ENCODE peak calls at places on chromosomes 2 and 18, in five cellular contexts. O is ovary, G is lower leg skin, E is pancreas, D is uterus. B is an unnamed sample.

GRCh38 chr2:223420048-223420447 is 182.1 kb downstream of the SCG2 start:
- DNase-seq in O (no peak), G (no peak), E (no peak), D (no peak), B (no peak)

GRCh38 chr2:201984800-201985525 is 48.7 kb upstream of the FZD7 start:
- DNase-seq in O (peak; percentile 12), G (peak; percentile 88), E (peak; percentile 23), D (no peak), B (no peak)

GRCh38 chr2:229408356-229408755 is 137.3 kb upstream of the PID1 start:
- DNase-seq in O (peak; percentile 51), G (no peak), E (no peak), D (peak; percentile 60), B (no peak)

GRCh38 chr2:10665833-10666232 is 23.9 kb downstream of the NOL10 start:
- DNase-seq in O (no peak), G (no peak), E (no peak), D (no peak), B (no peak)

GRCh38 chr2:8555543-8555942 is 126.3 kb upstream of the ID2 start:
- DNase-seq in O (no peak), G (no peak), E (no peak), D (no peak), B (no peak)

GRCh38 chr2:128439231-128440086 is 120.8 kb upstream of the HS6ST1 start:
- DNase-seq in O (peak; percentile 6), G (peak; percentile 74), E (peak; percentile 14), D (no peak), B (peak; percentile 58)

GRCh38 chr2:223880779-223881178 is 43.4 kb upstream of the AP1S3 start:
- DNase-seq in O (no peak), G (no peak), E (no peak), D (no peak), B (no peak)

GRCh38 chr18:10142496-10143160 is 228.8 kb downstream of the VAPA start:
- DNase-seq in O (peak; percentile 29), G (peak; percentile 78), E (no peak), D (no peak), B (peak; percentile 47)

GRCh38 chr18:31098878-31099277 is 3.3 kb downstream of the DSC2 start:
- DNase-seq in O (no peak), G (no peak), E (no peak), D (no peak), B (no peak)

GRCh38 chr2:133726906-133727305 is 158.6 kb upstream of the NCKAP5 start:
- DNase-seq in O (no peak), G (no peak), E (no peak), D (no peak), B (no peak)

GRCh38 chr18:48667276-48668254 is 128.7 kb downstream of the CTIF start:
- DNase-seq in O (no peak), G (peak; percentile 76), E (no peak), D (no peak), B (no peak)

GRCh38 chr2:100706249-100706648 is 113.7 kb upstream of the NPAS2 start:
- DNase-seq in O (no peak), G (no peak), E (no peak), D (no peak), B (no peak)

GRCh38 chr2:178419123-178419522 is 31.9 kb downstream of the PRKRA start:
- DNase-seq in O (no peak), G (no peak), E (no peak), D (no peak), B (no peak)

GRCh38 chr2:58042486-58042970 is 4.1 kb upstream of the VRK2 start:
- DNase-seq in O (no peak), G (no peak), E (no peak), D (no peak), B (no peak)

GRCh38 chr2:58035352-58035751 is 11.3 kb upstream of the VRK2 start:
- DNase-seq in O (no peak), G (no peak), E (no peak), D (no peak), B (no peak)

GRCh38 chr2:58033530-58033929 is 13.1 kb upstream of the VRK2 start:
- DNase-seq in O (no peak), G (no peak), E (no peak), D (no peak), B (no peak)

GRCh38 chr2:58044145-58044544 is 2.5 kb upstream of the VRK2 start:
- DNase-seq in O (no peak), G (no peak), E (no peak), D (no peak), B (no peak)

GRCh38 chr2:58039170-58039611 is 7.4 kb upstream of the VRK2 start:
- DNase-seq in O (no peak), G (no peak), E (no peak), D (no peak), B (no peak)
- H3K4me3 ChIP-seq in O (no peak overlapping the region), G (no peak overlapping the region), E (no peak overlapping the region), D (no peak overlapping the region), B (no peak overlapping the region)

GRCh38 chr18:62586148-62586774 is 63.4 kb downstream of the ZCCHC2 start:
- DNase-seq in O (peak; percentile 46), G (no peak), E (peak; percentile 36), D (peak; percentile 64), B (peak; percentile 75)
- H3K4me3 ChIP-seq in O (no peak overlapping the region), G (no peak overlapping the region), E (no peak overlapping the region), D (no peak overlapping the region), B (no peak overlapping the region)

GRCh38 chr18:44342946-44343345 is 337.7 kb upstream of the SETBP1 start:
- DNase-seq in O (no peak), G (no peak), E (no peak), D (no peak), B (no peak)

GRCh38 chr18:44343570-44343969 is 337.1 kb upstream of the SETBP1 start:
- DNase-seq in O (no peak), G (no peak), E (no peak), D (no peak), B (no peak)

GRCh38 chr18:44341759-44342158 is 338.9 kb upstream of the SETBP1 start:
- DNase-seq in O (no peak), G (no peak), E (no peak), D (no peak), B (no peak)

GRCh38 chr18:44342167-44342566 is 338.5 kb upstream of the SETBP1 start:
- DNase-seq in O (no peak), G (no peak), E (no peak), D (no peak), B (no peak)
- H3K4me3 ChIP-seq in O (no peak overlapping the region), G (no peak overlapping the region), E (no peak overlapping the region), D (no peak overlapping the region), B (no peak overlapping the region)

GRCh38 chr18:2905802-2906521 is 59.2 kb downstream of the EMILIN2 start:
- DNase-seq in O (peak; percentile 83), G (peak; percentile 95), E (peak; percentile 46), D (peak; percentile 73), B (peak; percentile 90)
- H3K4me3 ChIP-seq in O (peak overlapping the region; percentile 66), G (peak overlapping the region; percentile 51), E (peak overlapping the region; percentile 57), D (peak overlapping the region; percentile 39), B (peak overlapping the region; percentile 61)

DNA sequence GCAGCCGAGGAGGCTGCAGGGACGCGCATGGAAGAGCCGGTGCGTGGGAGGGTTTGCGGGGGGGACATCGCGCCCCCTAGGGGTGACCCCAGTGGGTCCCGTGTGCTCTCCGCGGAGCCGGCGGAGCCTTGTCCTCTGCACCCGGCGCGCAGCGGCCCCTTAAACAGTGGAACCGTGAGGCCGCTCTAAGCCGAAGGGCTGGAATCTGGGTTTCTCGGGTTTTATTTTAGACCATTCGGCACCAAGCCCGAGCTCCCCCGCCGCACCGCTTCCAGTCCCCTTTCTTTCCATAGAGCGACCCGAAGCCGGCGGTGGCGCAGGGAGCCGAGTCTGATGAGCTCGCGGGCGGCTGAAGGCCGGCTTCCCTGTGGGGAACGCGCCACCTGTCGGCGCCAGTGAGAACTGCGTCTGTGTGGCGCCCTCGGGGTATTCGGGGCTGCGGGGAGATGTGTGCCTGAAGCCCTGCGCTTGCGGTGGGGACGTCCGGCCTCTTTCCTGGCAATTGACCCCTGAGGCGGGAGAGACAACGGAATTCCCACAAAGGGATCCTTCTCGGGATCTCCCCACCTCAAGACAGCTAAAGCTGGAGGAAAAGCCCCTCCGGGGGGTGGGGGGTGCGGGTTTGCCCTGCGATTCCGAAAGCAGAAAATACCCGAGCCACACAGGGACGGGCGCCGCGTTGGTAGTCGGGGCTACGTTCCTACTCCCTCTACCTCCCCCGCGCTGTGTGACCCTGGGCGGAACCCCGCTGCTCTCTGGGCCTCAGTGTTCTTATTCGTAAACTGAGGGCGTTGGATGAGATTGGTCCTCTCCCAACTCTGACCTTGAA is 8.2 kb upstream of the EN1 start:
- DNase-seq in O (peak; percentile 45), G (peak; percentile 97), E (peak; percentile 67), D (peak; percentile 72), B (peak; percentile 87)
- H3K4me3 ChIP-seq in O (peak overlapping the region; percentile 18), G (no peak overlapping the region), E (peak overlapping the region; percentile 30), D (no peak overlapping the region), B (no peak overlapping the region)

DNA sequence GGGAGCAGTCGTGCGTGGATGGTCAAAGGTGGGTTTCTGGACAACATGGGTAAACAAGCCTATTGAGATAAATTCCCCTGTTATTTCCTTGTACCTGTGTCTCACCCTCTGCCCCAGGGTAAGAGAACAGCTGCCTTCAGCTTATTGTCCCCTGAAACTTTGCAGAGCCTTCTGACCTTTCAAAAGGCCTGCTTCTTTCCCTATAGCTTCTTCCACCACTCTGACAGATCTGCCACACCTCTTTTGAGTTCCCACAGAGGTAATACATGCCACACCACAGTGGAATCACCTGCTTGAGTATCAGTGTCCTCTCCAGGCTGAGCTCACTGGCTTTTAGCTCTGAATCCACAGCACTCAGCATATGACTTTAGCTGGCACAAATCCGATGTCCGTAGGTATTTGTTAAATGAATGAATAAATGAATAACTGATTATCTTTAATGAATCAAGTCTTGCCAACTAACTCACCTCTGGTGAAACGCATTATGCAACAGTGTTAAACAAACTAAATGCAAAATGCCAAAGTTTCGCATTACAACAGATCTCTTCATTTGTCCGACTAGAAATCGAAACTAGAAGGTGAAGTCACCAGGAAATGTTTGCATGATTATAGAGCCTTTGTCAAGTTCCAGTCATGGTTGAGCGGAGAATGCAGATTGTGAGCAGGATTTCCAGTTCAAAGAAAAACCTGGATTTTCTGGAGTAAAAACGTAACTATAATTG is 16.3 kb downstream of the DYNAP start:
- DNase-seq in O (no peak), G (no peak), E (peak; percentile 31), D (no peak), B (no peak)
- H3K4me3 ChIP-seq in O (no peak overlapping the region), G (no peak overlapping the region), E (peak overlapping the region; percentile 24), D (no peak overlapping the region), B (peak overlapping the region; percentile 31)

DNA sequence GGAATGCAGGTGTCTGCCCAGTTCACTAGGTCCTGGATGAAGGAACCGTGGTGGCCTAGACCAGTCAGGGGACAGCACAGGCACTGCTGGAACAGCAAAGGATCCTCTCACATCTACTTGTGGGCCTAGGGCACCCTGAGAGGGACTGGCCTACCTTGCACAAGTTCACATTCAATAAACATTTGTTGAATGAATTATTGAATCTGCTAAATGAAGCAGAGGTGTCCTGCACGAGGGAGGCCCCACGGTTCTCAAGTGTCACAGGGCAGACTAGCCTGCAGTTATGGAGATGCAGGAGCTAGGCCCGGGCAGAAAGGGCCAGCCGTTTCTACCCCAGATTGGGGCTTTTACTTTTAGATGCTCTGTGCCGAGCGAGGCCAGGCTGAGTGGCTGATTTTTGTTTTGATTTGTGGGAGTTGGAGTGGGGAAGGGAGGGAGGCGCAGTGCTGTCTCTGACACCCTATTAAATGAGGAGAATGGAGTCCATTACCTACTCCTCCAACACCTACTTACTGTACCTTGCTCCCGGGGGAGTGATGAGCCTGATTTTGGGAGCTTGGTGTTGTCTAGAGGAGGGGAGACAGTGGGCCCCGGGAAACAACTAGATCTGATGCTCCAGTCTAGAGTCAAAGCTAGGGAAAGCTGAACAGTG is 18.4 kb downstream of the SH2D6 start:
- DNase-seq in O (no peak), G (no peak), E (no peak), D (peak; percentile 37), B (no peak)
- H3K4me3 ChIP-seq in O (peak overlapping the region; percentile 53), G (no peak overlapping the region), E (peak overlapping the region; percentile 40), D (peak overlapping the region; percentile 29), B (peak overlapping the region; percentile 59)

B was measured in heart left ventricle.